ENCODE peak calls at places on chromosome 10, in seven cellular contexts. E is GM23338; M is transverse colon; V is NCI-H1105 treated with DMSO at 0.1 percent for 48 hours; U is Right ventricle myocardium superior; R is CD8-positive, alpha-beta T cell; O is heart left ventricle. L is an unnamed sample.

GRCh38 chr10:88991161-88991899 is 732 bp downstream of the FAS start:
- DNase-seq in V (peak), M (peak), U (peak), O (peak), R (peak), E (peak), L (peak)

GRCh38 chr10:2619927-2620326 is 447.4 kb upstream of the PFKP start:
- DNase-seq in M (no peak), U (no peak), E (no peak), V (peak), R (no peak), O (no peak), L (no peak)

GRCh38 chr10:132477398-132478340 is 59.9 kb upstream of the INPP5A start:
- DNase-seq in R (no peak), M (peak), U (peak), V (no peak), E (peak), O (no peak), L (no peak)

GRCh38 chr10:31702005-31702404 is 226.6 kb downstream of the ARHGAP12 start:
- DNase-seq in U (no peak), E (no peak), R (no peak), O (no peak), V (no peak), M (no peak), L (no peak)

GRCh38 chr10:49300140-49300974 is 1.4 kb downstream of the C10orf71 start:
- DNase-seq in R (no peak), O (peak), U (peak), E (no peak), M (no peak), V (no peak), L (peak)

GRCh38 chr10:44513592-44513991 is 128.7 kb upstream of the CXCL12 start:
- DNase-seq in M (no peak), R (no peak), V (no peak), O (no peak), U (no peak), E (no peak), L (no peak)

GRCh38 chr10:101354584-101355070 is 662 bp downstream of the BTRC start:
- DNase-seq in U (no peak), E (no peak), O (no peak), R (no peak), M (no peak), V (no peak), L (no peak)

GRCh38 chr10:125554016-125554703 is 128.8 kb downstream of the TEX36 start:
- DNase-seq in U (no peak), V (no peak), E (no peak), R (no peak), O (no peak), M (no peak), L (no peak)

GRCh38 chr10:11678074-11678793 is 63.9 kb upstream of the ECHDC3 start:
- DNase-seq in R (no peak), V (no peak), M (peak), E (no peak), U (no peak), O (no peak), L (no peak)

GRCh38 chr10:4137299-4137698 is 352.3 kb upstream of the KLF6 start:
- DNase-seq in M (no peak), R (no peak), E (no peak), V (no peak), O (no peak), U (no peak), L (no peak)

GRCh38 chr10:112230325-112230988 is 46.9 kb upstream of the GPAM start:
- DNase-seq in V (no peak), R (no peak), O (no peak), E (no peak), U (no peak), M (no peak), L (no peak)

GRCh38 chr10:117365612-117366011 is 9.6 kb downstream of the PDZD8 start:
- DNase-seq in E (no peak), M (peak), U (no peak), R (no peak), V (peak), O (no peak), L (no peak)

GRCh38 chr10:86110156-86110786 is 256.3 kb downstream of the GRID1 start:
- DNase-seq in O (no peak), V (no peak), E (peak), M (no peak), R (no peak), U (no peak), L (no peak)

GRCh38 chr10:119205926-119206602 is 1.3 kb upstream of the GRK5 start:
- DNase-seq in V (no peak), R (no peak), E (peak), U (peak), M (peak), O (peak), L (peak)

GRCh38 chr10:11178606-11179221 is 161.0 kb downstream of the CELF2 start:
- DNase-seq in O (peak), M (peak), E (no peak), V (no peak), U (peak), R (peak), L (peak)

GRCh38 chr10:73647211-73647874 is 6.1 kb upstream of the MYOZ1 start:
- DNase-seq in U (peak), V (peak), E (peak), R (no peak), O (peak), M (peak), L (peak)

GRCh38 chr10:112969542-112969941 is 19.5 kb downstream of the TCF7L2 start:
- DNase-seq in E (no peak), V (no peak), R (no peak), U (no peak), O (no peak), M (peak), L (no peak)

GRCh38 chr10:520402-520787 is 169.1 kb downstream of the DIP2C start:
- DNase-seq in U (no peak), E (no peak), R (no peak), V (peak), M (no peak), O (no peak), L (no peak)

GRCh38 chr10:31927597-31928530 is 767 bp downstream of the ARHGAP12 start:
- DNase-seq in O (peak), E (peak), U (peak), R (peak), V (peak), M (peak), L (peak)

GRCh38 chr10:42984035-42984610 is 92.7 kb upstream of the RET start:
- DNase-seq in V (no peak), R (no peak), O (no peak), E (no peak), U (no peak), M (no peak), L (no peak)

GRCh38 chr10:49116509-49117365 is 1.4 kb upstream of the VSTM4 start:
- DNase-seq in U (no peak), R (no peak), V (no peak), M (no peak), O (no peak), E (no peak), L (no peak)

GRCh38 chr10:31320179-31320597 is 1.2 kb downstream of the ZEB1 start:
- DNase-seq in E (peak), U (peak), V (no peak), R (peak), O (peak), M (peak), L (peak)

GRCh38 chr10:104328916-104329710 is 9.2 kb downstream of the ITPRIP start:
- DNase-seq in M (no peak), E (peak), U (peak), O (peak), V (no peak), R (peak), L (peak)

GRCh38 chr10:110619514-110619913 is 24.6 kb upstream of the RBM20 start:
- DNase-seq in E (no peak), O (no peak), U (no peak), R (no peak), V (no peak), M (no peak), L (no peak)

GRCh38 chr10:74282151-74282852 is 131.3 kb downstream of the ADK start:
- DNase-seq in U (no peak), O (no peak), R (no peak), E (no peak), M (no peak), V (no peak), L (no peak)

GRCh38 chr10:100894589-100895294 is 18.0 kb upstream of the SLF2 start:
- DNase-seq in E (no peak), R (no peak), U (no peak), V (no peak), O (no peak), M (peak), L (no peak)

GRCh38 chr10:49058341-49059255 is 56.7 kb downstream of the VSTM4 start:
- DNase-seq in U (no peak), V (no peak), R (no peak), M (no peak), E (no peak), O (peak), L (peak)

GRCh38 chr10:69769395-69769989 is 32.2 kb upstream of the COL13A1 start:
- DNase-seq in O (peak), V (no peak), M (peak), E (peak), R (no peak), U (peak), L (peak)

GRCh38 chr10:119496282-119496681 is 46.2 kb downstream of the RGS10 start:
- DNase-seq in O (no peak), U (no peak), R (no peak), V (no peak), E (no peak), M (no peak), L (no peak)

GRCh38 chr10:80568306-80568705 is 30.6 kb downstream of the SH2D4B start:
- DNase-seq in O (no peak), R (no peak), V (no peak), U (no peak), E (no peak), M (no peak), L (no peak)

GRCh38 chr10:88028654-88029053 is 165.2 kb downstream of the PTEN start:
- DNase-seq in U (no peak), M (no peak), V (no peak), E (no peak), R (no peak), O (no peak), L (no peak)

GRCh38 chr10:11546581-11546980 is 64.9 kb downstream of the USP6NL start:
- DNase-seq in V (no peak), O (no peak), R (no peak), U (no peak), E (no peak), M (no peak), L (no peak)

GRCh38 chr10:11036424-11037011 is 18.8 kb downstream of the CELF2 start:
- DNase-seq in U (no peak), M (peak), E (peak), R (no peak), O (no peak), V (peak), L (peak)

GRCh38 chr10:110868981-110869380 is 2.7 kb upstream of the PDCD4 start:
- DNase-seq in E (no peak), R (peak), O (no peak), M (no peak), V (no peak), U (no peak), L (no peak)

GRCh38 chr10:31261502-31262311 is 57.3 kb upstream of the ZEB1 start:
- DNase-seq in R (no peak), E (no peak), M (no peak), O (no peak), V (no peak), U (no peak), L (no peak)

GRCh38 chr10:5888843-5889623 is 660 bp downstream of the ANKRD16 start:
- DNase-seq in M (peak), E (peak), V (peak), R (peak), O (peak), U (peak), L (no peak)

GRCh38 chr10:89789188-89789587 is 87.8 kb downstream of the KIF20B start:
- DNase-seq in M (no peak), E (no peak), U (no peak), V (no peak), O (no peak), R (no peak), L (no peak)

GRCh38 chr10:119055472-119055871 is 25.1 kb downstream of the EIF3A start:
- DNase-seq in R (no peak), O (no peak), U (no peak), V (no peak), E (no peak), M (peak), L (no peak)

L was measured in adrenal gland.